ENCODE peak calls at places on chromosomes 7 and 10, in ten cellular contexts. W is T-helper 9 cell; C is NCI-H2171; T is activated T-cell treated with anti-CD3 and anti-CD28 coated beads, Interleukin-2, amount 50 U/mL, for 72 hours; X is AG04450; R is psoas muscle; P is mesothelial cell of epicardium; L is ascending aorta; K is hippocampal formation; H is activated naive CD4-positive, alpha-beta T cell treated with anti-CD3 and anti-CD28 coated beads, Interleukin-2, amount 10 ng/mL, durations not matched to agents 7 days and 5 days. Y is an unnamed sample.

GRCh38 chr10:20277820-20278219 is 461.6 kb downstream of the PLXDC2 start:
- DNase-seq in T (no peak), W (no peak), K (no peak), C (no peak), X (no peak), L (no peak), R (no peak), P (no peak), H (no peak), Y (no peak)

GRCh38 chr10:21238717-21239116 is 286.8 kb downstream of the SKIDA1 start:
- DNase-seq in W (no peak), H (no peak), P (no peak), X (no peak), K (no peak), L (no peak), R (no peak), C (peak), T (no peak), Y (no peak)

GRCh38 chr10:23319835-23320234 is 24.8 kb downstream of the C10orf67 start:
- DNase-seq in L (no peak), C (no peak), T (no peak), P (no peak), W (no peak), X (no peak), H (no peak), K (no peak), R (no peak), Y (no peak)

GRCh38 chr7:78296689-78297371 is 498.3 kb downstream of the PHTF2 start:
- DNase-seq in P (no peak), T (no peak), R (no peak), L (no peak), K (no peak), W (no peak), C (no peak), H (no peak), X (no peak), Y (no peak)

GRCh38 chr10:34433241-34434076 is 381.6 kb downstream of the PARD3 start:
- DNase-seq in R (no peak), X (no peak), C (no peak), L (no peak), P (no peak), K (no peak), H (no peak), W (no peak), T (no peak), Y (no peak)

GRCh38 chr10:112783653-112784426 is 166.2 kb upstream of the TCF7L2 start:
- DNase-seq in L (no peak), W (no peak), X (no peak), R (no peak), H (no peak), P (no peak), T (no peak), K (no peak), C (no peak), Y (no peak)

GRCh38 chr10:93591065-93591808 is 9.8 kb downstream of the RBP4 start:
- DNase-seq in K (no peak), P (no peak), X (no peak), L (no peak), R (no peak), H (no peak), W (no peak), T (no peak), C (no peak), Y (no peak)

GRCh38 chr10:100828744-100829102 is 83.3 kb downstream of the PAX2 start:
- DNase-seq in H (peak), W (peak), P (no peak), X (no peak), K (no peak), L (peak), R (no peak), T (peak), C (no peak), Y (peak)

GRCh38 chr7:101941481-101942383 is 124.3 kb downstream of the CUX1 start:
- DNase-seq in X (no peak), R (no peak), C (no peak), P (no peak), L (no peak), T (no peak), W (no peak), K (no peak), H (no peak), Y (no peak)

GRCh38 chr10:129085821-129086220 is 381.2 kb upstream of the MGMT start:
- DNase-seq in T (no peak), C (no peak), L (no peak), H (no peak), P (no peak), X (no peak), R (no peak), W (no peak), K (no peak), Y (no peak)

GRCh38 chr10:38146579-38147333 is 52.6 kb downstream of the ZNF37A start:
- DNase-seq in T (no peak), L (no peak), C (no peak), R (no peak), H (no peak), P (no peak), W (no peak), K (no peak), X (no peak), Y (no peak)